ENCODE peak calls at places on chromosomes 5 and 9, in six cellular contexts. I, W, R, C, M and Q are unnamed samples.

GRCh38 chr9:134391319-134392231 is 65.3 kb downstream of the RXRA start:
- DNase-seq in I (peak; percentile 51), W (no peak), R (no peak), C (no peak), M (no peak), Q (peak; percentile 79)

GRCh38 chr5:83817591-83817990 is 96.9 kb upstream of the HAPLN1 start:
- DNase-seq in I (no peak), W (no peak), R (no peak), C (no peak), M (no peak), Q (no peak)

GRCh38 chr9:7216004-7216821 is 458.4 kb downstream of the KDM4C start:
- DNase-seq in I (no peak), W (no peak), R (peak; percentile 94), C (peak; percentile 93), M (peak; percentile 58), Q (no peak)

GRCh38 chr9:35951736-35952135 is 6.2 kb downstream of the OR2S2 start:
- DNase-seq in I (no peak), W (no peak), R (no peak), C (peak; percentile 20), M (peak; percentile 71), Q (no peak)

GRCh38 chr9:127968046-127968445 is 12.7 kb downstream of the EEIG1 start:
- DNase-seq in I (no peak), W (no peak), R (peak; percentile 36), C (peak; percentile 86), M (no peak), Q (no peak)

GRCh38 chr5:119287547-119288073 is 68.2 kb upstream of the TNFAIP8 start:
- DNase-seq in I (peak; percentile 51), W (no peak), R (peak; percentile 28), C (peak; percentile 72), M (no peak), Q (no peak)

GRCh38 chr5:104186510-104186909 is 623.9 kb upstream of the NUDT12 start:
- DNase-seq in I (no peak), W (no peak), R (no peak), C (no peak), M (no peak), Q (no peak)

GRCh38 chr9:111582888-111583287 is 16.6 kb downstream of the PTGR1 start:
- DNase-seq in I (no peak), W (no peak), R (no peak), C (peak; percentile 23), M (peak; percentile 76), Q (no peak)

GRCh38 chr9:86763795-86764194 is 183.5 kb downstream of the GAS1 start:
- DNase-seq in I (no peak), W (no peak), R (peak; percentile 63), C (no peak), M (no peak), Q (no peak)

DNA sequence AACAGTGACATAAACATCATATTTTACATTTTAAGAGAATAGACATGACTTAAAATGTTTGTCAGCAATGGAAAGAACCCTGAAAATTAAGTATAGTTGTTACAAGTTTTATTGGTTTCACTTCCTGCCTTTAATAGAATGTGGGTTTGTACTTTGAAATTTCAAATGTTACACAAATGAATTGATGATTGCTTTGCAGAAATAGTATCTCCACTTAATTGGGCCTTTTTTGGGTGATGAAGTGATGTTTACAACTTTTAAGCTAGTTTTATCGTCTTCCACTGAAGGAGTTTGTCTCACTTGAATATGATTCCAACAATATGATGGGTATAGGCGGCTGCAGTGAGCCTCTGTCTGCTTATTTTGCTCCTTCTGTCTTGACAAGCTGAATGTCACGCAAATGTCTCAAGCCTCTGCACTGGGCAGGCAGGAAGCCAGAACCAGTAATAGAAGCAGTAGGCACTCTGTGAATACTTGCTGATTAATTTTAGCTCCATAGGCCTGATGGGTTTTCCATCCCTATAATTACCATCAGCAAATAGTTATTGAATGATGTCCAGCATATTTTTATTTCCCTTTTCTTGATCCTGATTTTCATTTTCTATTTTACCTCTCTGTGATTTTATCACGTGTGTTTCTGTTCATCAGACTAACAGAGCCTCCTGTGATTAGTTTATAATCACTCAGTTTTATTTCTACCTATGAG is 10.6 kb upstream of the NR3C1 start:
- DNase-seq in I (no peak), W (no peak), R (no peak), C (no peak), M (no peak), Q (no peak)
- TF ChIP-seq CTCF in I (no peak), W (no peak), R (no peak), C (no peak), M (no peak), Q (no peak)

DNA sequence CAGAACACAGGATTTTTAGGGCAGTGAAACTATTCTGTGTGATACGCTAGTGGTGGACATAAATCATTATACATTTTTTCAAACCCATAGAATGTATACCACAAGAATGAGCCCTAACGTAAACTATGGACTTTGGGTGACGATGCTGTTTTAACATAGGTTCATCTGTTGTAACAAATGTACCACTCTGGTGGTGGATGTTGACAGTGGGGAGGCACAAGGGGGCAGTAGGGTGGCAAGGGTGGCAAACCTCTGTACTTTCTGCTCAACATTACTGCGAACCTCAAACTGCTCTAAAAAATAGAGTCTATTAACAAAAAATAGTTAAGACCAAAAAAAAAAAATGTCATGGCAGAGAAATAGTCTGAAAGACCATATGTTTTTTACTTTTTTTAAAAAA is 9.1 kb upstream of the MVB12B start:
- DNase-seq in I (peak; percentile 31), W (no peak), R (peak; percentile 62), C (no peak), M (no peak), Q (no peak)
- TF ChIP-seq CTCF in I (peak; percentile 66), W (no peak), R (peak; percentile 61), C (peak; percentile 46), M (no peak), Q (no peak)

GRCh38 chr9:98164912-98165311 is 27.5 kb downstream of the CORO2A start:
- DNase-seq in I (no peak), W (no peak), R (no peak), C (no peak), M (peak; percentile 43), Q (no peak)

GRCh38 chr9:98161851-98162250 is 30.6 kb downstream of the CORO2A start:
- DNase-seq in I (no peak), W (no peak), R (no peak), C (no peak), M (no peak), Q (no peak)

GRCh38 chr9:98159301-98159700 is 33.1 kb downstream of the CORO2A start:
- DNase-seq in I (no peak), W (no peak), R (no peak), C (no peak), M (no peak), Q (no peak)

GRCh38 chr9:98159790-98160189 is 32.6 kb downstream of the CORO2A start:
- DNase-seq in I (no peak), W (no peak), R (no peak), C (no peak), M (no peak), Q (no peak)

GRCh38 chr9:98162638-98163037 is 29.8 kb downstream of the CORO2A start:
- DNase-seq in I (no peak), W (peak; percentile 69), R (no peak), C (peak; percentile 91), M (no peak), Q (no peak)
- TF ChIP-seq CTCF in I (no peak), W (no peak), R (no peak), C (no peak), M (no peak), Q (no peak)

DNA sequence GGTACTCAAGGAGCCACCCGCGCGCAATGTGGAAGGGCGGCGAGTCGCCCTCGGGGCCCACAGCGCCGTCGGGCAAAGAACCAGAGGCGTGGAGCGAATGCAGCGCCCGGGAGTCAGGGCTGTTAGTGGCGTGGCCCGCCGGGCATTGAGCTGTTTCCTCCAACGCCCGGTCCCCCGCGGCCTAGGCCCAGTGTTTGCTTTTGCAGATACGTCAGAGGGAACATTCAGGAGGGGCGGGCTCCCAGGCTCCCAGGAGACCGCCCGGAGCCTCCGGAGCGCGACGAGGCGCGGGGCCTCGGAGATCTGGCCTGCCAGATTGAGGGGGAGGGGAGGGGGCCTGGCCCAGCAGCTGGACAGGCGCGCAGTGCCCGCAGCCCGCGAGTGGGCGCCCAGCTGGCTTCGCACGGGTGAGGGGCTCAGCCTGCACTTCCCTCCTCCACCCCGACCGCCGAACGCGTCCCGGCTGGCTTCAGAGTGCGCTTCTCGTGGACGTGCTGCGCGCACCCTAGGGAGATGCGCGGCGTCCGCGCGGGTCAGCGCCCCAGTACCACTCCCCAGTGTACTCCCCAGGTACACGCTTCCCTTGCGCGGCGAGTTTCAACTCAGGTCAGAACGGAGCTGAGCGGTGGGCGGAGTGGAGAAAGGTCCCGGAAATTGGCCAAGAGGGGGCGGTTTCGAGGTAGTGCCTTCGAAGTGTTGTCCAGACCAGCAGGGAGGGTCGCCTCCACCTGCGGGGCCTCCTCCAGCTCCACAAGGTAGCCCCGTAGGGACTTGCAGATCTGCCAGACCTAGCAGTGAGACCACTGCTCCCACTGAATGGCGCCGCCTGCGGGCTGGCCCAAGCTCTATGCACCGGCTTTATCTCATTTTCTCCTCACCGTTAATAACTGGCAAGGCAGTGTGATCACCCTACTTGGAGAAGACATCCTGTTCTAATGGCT is 130.4 kb downstream of the TMEM174 start:
- DNase-seq in I (no peak), W (no peak), R (no peak), C (no peak), M (no peak), Q (no peak)
- TF ChIP-seq CTCF in I (no peak), W (no peak), R (no peak), C (peak; percentile 40), M (no peak), Q (no peak)

DNA sequence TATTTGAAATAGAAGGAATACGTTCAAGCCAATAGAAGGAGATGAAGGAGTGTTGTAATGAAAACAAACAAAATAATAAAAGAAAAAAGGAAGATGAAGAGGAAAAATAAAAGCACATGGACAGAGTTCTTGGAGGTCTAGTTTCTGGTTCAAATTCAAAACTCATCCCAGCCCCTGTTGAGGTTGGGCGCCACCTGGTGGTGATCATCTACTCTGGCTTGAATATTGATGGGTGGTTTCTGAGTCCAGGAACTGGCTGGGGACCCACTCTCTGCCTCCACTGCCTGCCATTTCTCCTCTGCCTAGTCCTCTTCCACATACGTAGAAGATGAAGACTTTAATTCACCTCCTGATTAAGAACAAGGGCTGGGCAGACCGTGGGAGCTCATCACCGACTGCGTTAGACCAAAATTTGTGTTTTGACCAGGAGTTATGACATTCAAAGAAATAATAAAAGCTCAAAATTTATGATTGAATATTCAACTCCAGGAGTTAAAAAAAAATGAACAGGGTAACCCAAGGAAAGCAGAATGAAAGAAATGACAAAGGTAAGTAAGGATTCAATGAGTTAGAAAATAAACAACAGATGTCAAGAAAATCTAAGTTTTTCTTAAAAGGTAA is 99.0 kb upstream of the SLC1A3 start:
- DNase-seq in I (peak; percentile 59), W (peak; percentile 78), R (peak; percentile 79), C (peak; percentile 42), M (peak; percentile 79), Q (peak; percentile 65)
- TF ChIP-seq CTCF in I (peak; percentile 86), W (peak; percentile 54), R (peak; percentile 92), C (peak; percentile 86), M (peak; percentile 86), Q (peak; percentile 77)

GRCh38 chr9:120571443-120572257 is 8.3 kb downstream of the CDK5RAP2 start:
- DNase-seq in I (no peak), W (peak; percentile 89), R (no peak), C (no peak), M (peak; percentile 77), Q (no peak)
- TF ChIP-seq CTCF in I (no peak), W (no peak), R (no peak), C (no peak), M (no peak), Q (no peak)

GRCh38 chr9:101465330-101465915 is 29.8 kb upstream of the ALDOB start:
- DNase-seq in I (no peak), W (peak; percentile 71), R (peak; percentile 66), C (peak; percentile 74), M (peak; percentile 52), Q (no peak)
- TF ChIP-seq CTCF in I (no peak), W (no peak), R (peak; percentile 30), C (peak; percentile 74), M (peak; percentile 22), Q (peak; percentile 17)

GRCh38 chr9:131203438-131204219 is 72.7 kb downstream of the FAM78A start:
- DNase-seq in I (no peak), W (no peak), R (peak; percentile 19), C (no peak), M (no peak), Q (peak; percentile 19)
- TF ChIP-seq CTCF in I (peak; percentile 17), W (no peak), R (peak; percentile 11), C (peak; percentile 34), M (peak; percentile 30), Q (peak; percentile 53)